ENCODE peak calls at places on chromosomes 12 and 14, in five cellular contexts. S is tibial nerve, R is RWPE1, K is NCI-H2029, F is aorta. X is an unnamed sample.

GRCh38 chr12:89793946-89794345 is 85.3 kb upstream of the ATP2B1 start:
- DNase-seq in S (no peak), R (no peak), K (no peak), F (no peak), X (no peak)

GRCh38 chr12:125129592-125130255 is 64.5 kb downstream of the AACS start:
- DNase-seq in S (no peak), R (no peak), K (no peak), F (no peak), X (no peak)

GRCh38 chr14:86333506-86333905 is 803.6 kb downstream of the FLRT2 start:
- DNase-seq in S (no peak), R (no peak), K (no peak), F (no peak), X (peak; percentile 3)

GRCh38 chr14:99548285-99548684 is 55.7 kb downstream of the CCDC85C start:
- DNase-seq in S (no peak), R (no peak), K (no peak), F (no peak), X (no peak)

GRCh38 chr14:90419200-90419599 is 22.4 kb downstream of the CALM1 start:
- DNase-seq in S (peak; percentile 40), R (peak; percentile 84), K (peak; percentile 57), F (peak; percentile 93), X (peak; percentile 83)

GRCh38 chr12:23455283-23455682 is 494.2 kb downstream of the SOX5 start:
- DNase-seq in S (no peak), R (no peak), K (no peak), F (no peak), X (no peak)

GRCh38 chr12:132658149-132658905 is 28.8 kb downstream of the POLE start:
- DNase-seq in S (no peak), R (no peak), K (no peak), F (no peak), X (no peak)

GRCh38 chr12:22856120-22856699 is 231.2 kb downstream of the ETNK1 start:
- DNase-seq in S (no peak), R (peak; percentile 13), K (no peak), F (no peak), X (peak; percentile 50)

GRCh38 chr14:103512701-103513611 is 9.7 kb downstream of the CKB start:
- DNase-seq in S (no peak), R (peak; percentile 92), K (peak; percentile 61), F (peak; percentile 91), X (no peak)

GRCh38 chr12:6207254-6207942 is 7.2 kb downstream of the CD9 start:
- DNase-seq in S (no peak), R (no peak), K (no peak), F (no peak), X (no peak)

GRCh38 chr12:3214508-3215365 is 137.6 kb downstream of the TSPAN9 start:
- DNase-seq in S (no peak), R (no peak), K (peak; percentile 59), F (no peak), X (no peak)

GRCh38 chr12:66200110-66200509 is 11.1 kb downstream of the IRAK3 start:
- DNase-seq in S (no peak), R (no peak), K (no peak), F (no peak), X (no peak)

GRCh38 chr12:119803391-119803791 is 73.7 kb downstream of the CIT start:
- DNase-seq in S (no peak), R (no peak), K (no peak), F (peak; percentile 45), X (peak; percentile 58)

GRCh38 chr12:38601970-38602369 is 285.4 kb downstream of the ALG10B start:
- DNase-seq in S (no peak), R (no peak), K (no peak), F (no peak), X (no peak)

GRCh38 chr12:122137681-122138080 is 36.3 kb downstream of the IL31 start:
- DNase-seq in S (no peak), R (peak; percentile 76), K (no peak), F (no peak), X (no peak)

GRCh38 chr12:33041562-33041961 is 145.0 kb upstream of the PKP2 start:
- DNase-seq in S (no peak), R (no peak), K (no peak), F (no peak), X (no peak)

GRCh38 chr14:61528591-61529021 is 166.7 kb upstream of the HIF1A start:
- DNase-seq in S (no peak), R (no peak), K (no peak), F (no peak), X (peak; percentile 87)

GRCh38 chr12:58026892-58027891 is 85.8 kb downstream of the ATP23 start:
- DNase-seq in S (no peak), R (no peak), K (no peak), F (no peak), X (peak; percentile 4)

GRCh38 chr12:12645485-12645884 is 33.8 kb downstream of the CREBL2 start:
- DNase-seq in S (no peak), R (peak; percentile 5), K (no peak), F (no peak), X (peak; percentile 44)

GRCh38 chr12:52367876-52368275 is 595 bp upstream of the KRT85 start:
- DNase-seq in S (no peak), R (no peak), K (no peak), F (no peak), X (no peak)

GRCh38 chr12:109053382-109054123 is 1.2 kb downstream of the USP30 start:
- DNase-seq in S (no peak), R (peak; percentile 2), K (no peak), F (no peak), X (peak; percentile 26)

GRCh38 chr14:100879782-100880181 is 23.7 kb downstream of the RTL1 start:
- DNase-seq in S (no peak), R (no peak), K (no peak), F (peak; percentile 21), X (no peak)

GRCh38 chr12:14366211-14366762 is 805 bp downstream of the ATF7IP start:
- DNase-seq in S (no peak), R (peak; percentile 7), K (peak; percentile 55), F (no peak), X (peak; percentile 53)

GRCh38 chr12:63928305-63928704 is 83.8 kb downstream of the SRGAP1 start:
- DNase-seq in S (no peak), R (no peak), K (no peak), F (no peak), X (no peak)

GRCh38 chr12:23380419-23381100 is 568.9 kb downstream of the SOX5 start:
- DNase-seq in S (no peak), R (no peak), K (no peak), F (no peak), X (no peak)

GRCh38 chr12:31521972-31522371 is 69.0 kb downstream of the DENND5B start:
- DNase-seq in S (no peak), R (no peak), K (no peak), F (no peak), X (peak; percentile 65)

GRCh38 chr12:93742086-93742934 is 65.1 kb downstream of the CRADD start:
- DNase-seq in S (peak; percentile 63), R (peak; percentile 67), K (peak; percentile 31), F (peak; percentile 84), X (peak; percentile 73)

GRCh38 chr14:68544150-68544892 is 248.5 kb downstream of the ZFP36L1 start:
- DNase-seq in S (no peak), R (peak; percentile 62), K (no peak), F (peak; percentile 89), X (peak; percentile 95)

GRCh38 chr12:89542912-89543592 is 17.2 kb upstream of the POC1B start:
- DNase-seq in S (peak; percentile 37), R (peak; percentile 68), K (peak; percentile 84), F (peak; percentile 62), X (peak; percentile 88)

GRCh38 chr14:62097072-62097471 is 334.9 kb downstream of the SNAPC1 start:
- DNase-seq in S (no peak), R (no peak), K (no peak), F (no peak), X (no peak)

GRCh38 chr12:50402270-50403000 is 1.8 kb downstream of the LARP4 start:
- DNase-seq in S (no peak), R (no peak), K (no peak), F (no peak), X (no peak)